ENCODE peak calls at places on chromosomes 2 and 18, in nine cellular contexts. G, Y, K, Z, B, H, R, Q and D are unnamed samples.

GRCh38 chr2:109353806-109354745 is 225.1 kb downstream of the SH3RF3 start:
- DNase-seq in H (no peak), R (no peak), Z (no peak), Y (no peak), B (no peak), Q (no peak), G (no peak), K (no peak), D (no peak)

GRCh38 chr2:74357627-74358026 is 14.4 kb upstream of the SLC4A5 start:
- DNase-seq in H (no peak), Y (no peak), K (no peak), Q (no peak), Z (no peak), B (no peak), R (no peak), G (no peak), D (no peak)

GRCh38 chr18:7566587-7567486 is at the start of gene PTPRM:
- DNase-seq in Z (peak), B (peak), H (peak), Q (peak), R (peak), Y (no peak), K (peak), G (peak), D (no peak)

GRCh38 chr2:108492364-108492763 is 41.9 kb upstream of the LIMS1 start:
- DNase-seq in R (no peak), Z (no peak), G (no peak), Y (no peak), H (no peak), B (no peak), Q (no peak), K (peak), D (no peak)

GRCh38 chr18:22667158-22667557 is 249.4 kb upstream of the CTAGE1 start:
- DNase-seq in K (no peak), G (no peak), Y (no peak), Z (no peak), B (no peak), Q (no peak), H (peak), R (no peak), D (no peak)

GRCh38 chr2:240413813-240414429 is 21.5 kb upstream of the GPC1 start:
- DNase-seq in H (no peak), Q (no peak), B (no peak), R (no peak), G (no peak), K (no peak), Y (no peak), Z (no peak), D (no peak)

GRCh38 chr2:164514491-164514890 is 106.8 kb downstream of the GRB14 start:
- DNase-seq in Q (no peak), H (no peak), Z (no peak), Y (no peak), R (no peak), B (peak), G (no peak), K (peak), D (no peak)

GRCh38 chr2:9637330-9637729 is 6.5 kb upstream of the YWHAQ start:
- DNase-seq in G (peak), Q (no peak), H (no peak), Z (no peak), R (no peak), K (peak), B (peak), Y (no peak), D (no peak)

GRCh38 chr18:39415471-39415870 is 1849.9 kb upstream of the CELF4 start:
- DNase-seq in B (no peak), Z (no peak), H (no peak), K (no peak), G (no peak), R (no peak), Y (no peak), Q (no peak), D (no peak)

GRCh38 chr2:35978218-35978617 is 377.4 kb upstream of the CRIM1 start:
- DNase-seq in B (no peak), K (no peak), Y (no peak), H (no peak), R (no peak), G (no peak), Q (no peak), Z (no peak), D (no peak)

GRCh38 chr2:206881708-206882335 is 57.5 kb upstream of the CPO start:
- DNase-seq in Z (no peak), B (no peak), K (no peak), Y (peak), R (no peak), H (no peak), Q (no peak), G (no peak), D (no peak)

GRCh38 chr2:73494031-73494430 is 108.4 kb downstream of the ALMS1 start:
- DNase-seq in Y (no peak), G (no peak), B (no peak), H (no peak), Z (no peak), K (peak), R (no peak), Q (no peak), D (no peak)

GRCh38 chr2:24520175-24520574 is 29.1 kb downstream of the NCOA1 start:
- DNase-seq in Q (no peak), K (no peak), H (no peak), G (no peak), R (no peak), Y (no peak), Z (no peak), B (no peak), D (no peak)

GRCh38 chr2:239920616-239921365 is 104.4 kb downstream of the NDUFA10 start:
- DNase-seq in H (no peak), K (no peak), R (no peak), G (no peak), Y (no peak), B (no peak), Z (no peak), Q (no peak), D (no peak)

GRCh38 chr2:240129731-240130392 is 6.2 kb downstream of the COPS9 start:
- DNase-seq in H (no peak), R (no peak), B (no peak), Q (no peak), K (no peak), G (no peak), Y (no peak), Z (no peak), D (no peak)

GRCh38 chr2:2587364-2587763 is 256.3 kb upstream of the MYT1L start:
- DNase-seq in R (no peak), G (no peak), B (no peak), Z (no peak), H (no peak), K (no peak), Q (no peak), Y (peak), D (no peak)